ENCODE peak calls at places on chromosomes 1 and 21, in seven cellular contexts. J, L, H, K, E, A and U are unnamed samples.

GRCh38 chr21:41536076-41536826 is 28.3 kb upstream of the TMPRSS2 start:
- DNase-seq in J (no peak), L (no peak), H (peak), K (no peak), E (no peak), A (no peak), U (no peak)

GRCh38 chr1:70034403-70034802 is 171.0 kb downstream of the LRRC40 start:
- DNase-seq in J (peak), L (no peak), H (peak), K (peak), E (peak), A (peak), U (peak)

GRCh38 chr1:165152727-165153126 is 203.8 kb downstream of the LMX1A start:
- DNase-seq in J (no peak), L (no peak), H (peak), K (peak), E (no peak), A (no peak), U (no peak)

GRCh38 chr1:14699596-14699995 is 101.1 kb downstream of the KAZN start:
- DNase-seq in J (no peak), L (no peak), H (no peak), K (no peak), E (no peak), A (no peak), U (no peak)

GRCh38 chr1:174982971-174983689 is 16.6 kb upstream of the CACYBP start:
- DNase-seq in J (peak), L (no peak), H (peak), K (peak), E (peak), A (no peak), U (peak)

GRCh38 chr21:46411691-46412090 is 47.0 kb upstream of the DIP2A start:
- DNase-seq in J (no peak), L (no peak), H (no peak), K (peak), E (no peak), A (no peak), U (no peak)

GRCh38 chr1:179709841-179710329 is 33.2 kb upstream of the FAM163A start:
- DNase-seq in J (peak), L (no peak), H (peak), K (no peak), E (peak), A (no peak), U (no peak)

GRCh38 chr1:150072959-150073358 is 5.4 kb downstream of the VPS45 start:
- DNase-seq in J (peak), L (no peak), H (peak), K (peak), E (peak), A (no peak), U (peak)

GRCh38 chr1:159577446-159577845 is 10.2 kb upstream of the APCS start:
- DNase-seq in J (no peak), L (no peak), H (no peak), K (no peak), E (no peak), A (no peak), U (no peak)